ENCODE peak calls at places on chromosome 9, in six cellular contexts. D is A172; T is hypothalamus; M is astrocyte of the spinal cord; Q is stimulated activated CD4-positive, alpha-beta T cell treated with anti-CD3 and anti-CD28 coated beads, Interleukin-1b, Interleukin-23, amount 100 ng/mL, for 4 hours; C is RWPE1. Y is an unnamed sample.

GRCh38 chr9:86639899-86640379 is 285.7 kb upstream of the TUT7 start:
- DNase-seq in D (no peak), T (no peak), M (no peak), Q (no peak), C (no peak), Y (no peak)

GRCh38 chr9:1208185-1208584 is 158.0 kb downstream of the DMRT2 start:
- DNase-seq in D (peak; percentile 73), T (no peak), M (peak; percentile 44), Q (no peak), C (no peak), Y (no peak)

GRCh38 chr9:134965421-134965820 is 47.7 kb upstream of the FCN1 start:
- DNase-seq in D (no peak), T (no peak), M (no peak), Q (no peak), C (no peak), Y (no peak)

GRCh38 chr9:115604831-115605483 is 487.0 kb upstream of the TNC start:
- DNase-seq in D (peak; percentile 93), T (no peak), M (peak; percentile 93), Q (no peak), C (peak; percentile 70), Y (peak; percentile 82)

GRCh38 chr9:21994996-21995651 is 533 bp downstream of the CDKN2B-AS1 start:
- DNase-seq in D (no peak), T (no peak), M (peak; percentile 81), Q (peak; percentile 48), C (peak; percentile 46), Y (peak; percentile 85)

GRCh38 chr9:38066167-38066906 is 2.7 kb downstream of the SHB start:
- DNase-seq in D (peak; percentile 18), T (no peak), M (no peak), Q (no peak), C (peak; percentile 60), Y (peak; percentile 50)

GRCh38 chr9:131361202-131361833 is 32.6 kb upstream of the PRRC2B start:
- DNase-seq in D (peak; percentile 50), T (no peak), M (peak; percentile 13), Q (peak; percentile 22), C (no peak), Y (peak; percentile 82)

GRCh38 chr9:89766981-89767380 is 162.2 kb downstream of the GADD45G start:
- DNase-seq in D (no peak), T (no peak), M (no peak), Q (no peak), C (no peak), Y (no peak)

GRCh38 chr9:36112516-36112915 is 24.0 kb upstream of the GLIPR2 start:
- DNase-seq in D (no peak), T (no peak), M (no peak), Q (no peak), C (no peak), Y (no peak)

GRCh38 chr9:111794837-111795556 is at the start of gene SHOC1:
- DNase-seq in D (no peak), T (no peak), M (no peak), Q (no peak), C (no peak), Y (no peak)

GRCh38 chr9:77751341-77752091 is 103.4 kb upstream of the GNA14 start:
- DNase-seq in D (peak; percentile 81), T (no peak), M (peak; percentile 87), Q (no peak), C (peak; percentile 25), Y (peak; percentile 32)

GRCh38 chr9:87683751-87684626 is 41.9 kb upstream of the CTSL start:
- DNase-seq in D (no peak), T (no peak), M (no peak), Q (no peak), C (no peak), Y (no peak)

GRCh38 chr9:84271004-84271886 is 69.3 kb downstream of the SLC28A3 start:
- DNase-seq in D (no peak), T (peak; percentile 74), M (peak; percentile 83), Q (no peak), C (no peak), Y (peak; percentile 34)

GRCh38 chr9:97237311-97237786 is 70.1 kb upstream of the CCDC180 start:
- DNase-seq in D (no peak), T (no peak), M (no peak), Q (no peak), C (no peak), Y (no peak)

GRCh38 chr9:27750571-27750970 is 177.3 kb upstream of the C9orf72 start:
- DNase-seq in D (no peak), T (no peak), M (no peak), Q (no peak), C (no peak), Y (no peak)

Y was measured in foreskin keratinocyte.